ENCODE peak calls at places on chromosomes 16 and 17, in four cellular contexts. W is hepatocyte, K is brain microvascular endothelial cell, U is right atrium auricular region. T is an unnamed sample.

GRCh38 chr17:56121661-56122060 is 31.6 kb upstream of the ANKFN1 start:
- DNase-seq in W (no peak), K (no peak), U (no peak), T (no peak)

GRCh38 chr17:15264542-15264941 is 584 bp downstream of the PMP22 start:
- DNase-seq in W (no peak), K (no peak), U (no peak), T (no peak)

GRCh38 chr17:49576121-49576905 is 642 bp downstream of the NXPH3 start:
- DNase-seq in W (peak; percentile 68), K (no peak), U (no peak), T (no peak)

GRCh38 chr17:55496094-55496881 is 15.0 kb downstream of the SMIM36 start:
- DNase-seq in W (peak; percentile 54), K (peak; percentile 31), U (no peak), T (peak; percentile 4)

GRCh38 chr17:61208301-61209098 is 191.1 kb upstream of the TBX2 start:
- DNase-seq in W (peak; percentile 26), K (peak; percentile 1), U (no peak), T (peak; percentile 47)

GRCh38 chr17:13460646-13461045 is 141.1 kb downstream of the HS3ST3A1 start:
- DNase-seq in W (no peak), K (no peak), U (no peak), T (no peak)

GRCh38 chr16:85995591-85996461 is 96.9 kb downstream of the IRF8 start:
- DNase-seq in W (peak; percentile 35), K (no peak), U (no peak), T (no peak)

GRCh38 chr17:28527859-28528258 is 21.7 kb downstream of the FOXN1 start:
- DNase-seq in W (no peak), K (no peak), U (no peak), T (no peak)

GRCh38 chr17:79915850-79916430 is 76.7 kb upstream of the CBX4 start:
- DNase-seq in W (peak; percentile 91), K (no peak), U (no peak), T (no peak)

GRCh38 chr16:26070595-26071170 is 378.9 kb downstream of the HS3ST4 start:
- DNase-seq in W (peak; percentile 11), K (no peak), U (no peak), T (no peak)

GRCh38 chr16:71846443-71846842 is 667 bp downstream of the ATXN1L start:
- DNase-seq in W (peak; percentile 46), K (peak; percentile 2), U (no peak), T (no peak)

GRCh38 chr16:16045311-16045710 is 95.9 kb downstream of the ABCC1 start:
- DNase-seq in W (no peak), K (no peak), U (no peak), T (no peak)

GRCh38 chr17:80862341-80862969 is 129.2 kb upstream of the CHMP6 start:
- DNase-seq in W (no peak), K (no peak), U (no peak), T (no peak)

GRCh38 chr16:79061199-79061598 is 539.3 kb downstream of the MAF start:
- DNase-seq in W (no peak), K (no peak), U (no peak), T (no peak)

GRCh38 chr16:71712501-71712900 is 12.0 kb downstream of the PHLPP2 start:
- DNase-seq in W (no peak), K (no peak), U (no peak), T (no peak)

DNA sequence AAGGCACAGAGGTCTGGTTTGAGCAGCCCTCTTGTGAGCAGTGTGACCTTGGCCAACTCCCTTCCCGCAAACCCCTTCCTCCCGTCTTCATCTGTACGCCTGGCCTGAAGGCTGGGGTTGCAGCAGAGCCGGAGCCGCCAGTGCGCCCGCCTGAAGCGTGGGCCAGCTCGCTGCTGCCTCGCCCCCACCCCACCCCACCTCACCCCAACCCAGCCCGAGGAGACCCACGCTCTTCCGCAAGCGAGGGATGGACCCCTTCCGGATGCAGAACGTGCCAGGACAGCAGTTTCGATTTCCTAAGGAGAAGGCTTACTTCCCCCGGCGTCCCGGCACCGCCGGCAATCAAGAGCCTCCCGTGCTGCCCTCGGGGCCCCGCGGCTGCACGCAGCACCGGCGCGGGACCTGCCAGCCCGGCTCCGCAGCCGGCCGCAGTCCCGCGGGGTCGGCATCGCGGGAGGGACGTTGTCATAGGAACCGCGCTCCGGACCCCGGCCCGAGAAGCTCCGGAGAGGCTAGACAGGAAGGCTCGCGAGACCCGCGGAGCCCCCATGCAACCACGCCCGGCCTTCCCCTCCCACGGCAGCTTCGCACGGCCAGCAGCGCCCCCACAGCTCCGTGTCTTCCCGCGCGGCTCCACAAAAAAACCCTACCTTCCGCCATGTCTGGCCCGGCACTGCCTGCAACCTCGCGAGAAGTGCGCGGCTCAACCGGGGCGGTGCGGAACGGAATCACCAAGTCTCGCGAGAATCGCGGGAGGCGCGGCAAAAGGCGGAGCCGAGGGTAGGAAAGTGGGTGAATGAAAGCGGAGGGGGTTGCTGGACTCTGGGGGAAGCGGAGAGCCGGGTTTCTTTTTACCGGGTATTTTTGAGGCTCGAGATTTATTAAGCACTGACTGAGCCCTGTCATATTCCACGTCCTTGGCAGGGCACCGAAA is at the start of gene ANKFY1:
- DNase-seq in W (peak; percentile 97), K (peak; percentile 92), U (peak; percentile 94), T (peak; percentile 85)
- TF ChIP-seq CTCF in W (peak; percentile 35), K (peak; percentile 22), U (peak; percentile 23), T (peak; percentile 9)

GRCh38 chr16:1705688-1706385 is at the start of gene MAPK8IP3:
- DNase-seq in W (peak; percentile 96), K (peak; percentile 77), U (peak; percentile 92), T (peak; percentile 47)
- TF ChIP-seq CTCF in W (peak; percentile 82), K (peak; percentile 53), U (peak; percentile 94), T (peak; percentile 62)

GRCh38 chr16:8178271-8178670 is 412.0 kb downstream of the TMEM114 start:
- DNase-seq in W (no peak), K (no peak), U (no peak), T (no peak)

GRCh38 chr16:8167436-8167835 is 422.9 kb downstream of the TMEM114 start:
- DNase-seq in W (no peak), K (no peak), U (no peak), T (no peak)

GRCh38 chr16:8168016-8168415 is 422.3 kb downstream of the TMEM114 start:
- DNase-seq in W (no peak), K (no peak), U (no peak), T (no peak)

GRCh38 chr16:8173111-8173644 is 417.1 kb downstream of the TMEM114 start:
- DNase-seq in W (peak; percentile 91), K (peak; percentile 36), U (no peak), T (no peak)
- TF ChIP-seq CTCF in W (peak; percentile 94), K (peak; percentile 67), U (peak; percentile 85), T (peak; percentile 32)

DNA sequence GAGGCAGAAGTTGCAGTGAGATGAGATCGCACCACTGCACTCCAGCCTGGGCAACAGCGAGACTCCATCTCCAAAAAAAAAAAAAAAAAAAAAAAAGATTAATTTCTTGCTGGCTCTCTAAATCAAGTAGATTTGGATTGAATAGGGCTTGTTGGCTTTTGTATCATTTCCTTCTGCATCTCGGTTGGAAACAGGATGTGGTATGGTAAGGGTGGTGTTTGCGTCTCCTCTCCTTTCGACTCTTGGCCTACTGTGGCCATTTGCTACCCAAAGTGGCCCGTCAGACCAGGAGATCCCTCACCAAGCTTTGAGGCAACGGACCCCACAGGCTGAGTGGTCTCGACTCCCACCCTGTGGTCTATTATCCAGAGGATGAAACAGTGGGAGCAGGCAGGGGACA is 168.0 kb upstream of the IRX3 start:
- DNase-seq in W (no peak), K (no peak), U (no peak), T (no peak)
- TF ChIP-seq CTCF in W (no peak), K (no peak), U (no peak), T (no peak)

DNA sequence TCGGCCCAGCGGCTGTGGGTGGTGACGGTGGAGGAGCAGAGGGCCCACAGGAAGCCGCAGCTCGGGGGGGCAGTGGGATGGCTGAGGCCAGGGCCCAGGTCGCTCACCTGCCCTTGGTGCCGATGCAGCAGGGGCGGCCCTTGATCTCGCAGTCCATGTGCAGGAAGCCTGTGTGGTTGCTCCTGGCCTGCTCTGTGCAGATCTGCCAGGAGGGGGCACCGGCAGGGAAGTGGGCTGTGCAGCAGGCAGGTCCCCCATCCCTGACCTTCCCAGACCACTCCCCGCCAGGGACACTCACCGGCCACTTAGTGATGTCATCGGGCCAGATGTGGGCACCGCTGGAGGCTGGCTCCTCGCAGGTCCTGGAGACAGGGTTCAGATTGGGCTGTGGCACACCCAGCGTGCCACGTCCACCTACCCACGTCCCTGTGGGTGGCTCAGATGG is 6.2 kb downstream of the AANAT start:
- DNase-seq in W (no peak), K (no peak), U (no peak), T (no peak)
- TF ChIP-seq CTCF in W (peak; percentile 16), K (peak; percentile 64), U (peak; percentile 18), T (peak; percentile 42)

GRCh38 chr17:40190197-40191021 is 13.1 kb downstream of the RAPGEFL1 start:
- DNase-seq in W (no peak), K (no peak), U (no peak), T (no peak)

GRCh38 chr17:40188694-40189093 is 11.4 kb downstream of the RAPGEFL1 start:
- DNase-seq in W (no peak), K (no peak), U (no peak), T (no peak)

GRCh38 chr17:40192961-40193360 is 15.7 kb downstream of the RAPGEFL1 start:
- DNase-seq in W (no peak), K (no peak), U (no peak), T (no peak)

GRCh38 chr17:40194821-40195220 is 17.6 kb downstream of the RAPGEFL1 start:
- DNase-seq in W (no peak), K (no peak), U (no peak), T (no peak)

DNA sequence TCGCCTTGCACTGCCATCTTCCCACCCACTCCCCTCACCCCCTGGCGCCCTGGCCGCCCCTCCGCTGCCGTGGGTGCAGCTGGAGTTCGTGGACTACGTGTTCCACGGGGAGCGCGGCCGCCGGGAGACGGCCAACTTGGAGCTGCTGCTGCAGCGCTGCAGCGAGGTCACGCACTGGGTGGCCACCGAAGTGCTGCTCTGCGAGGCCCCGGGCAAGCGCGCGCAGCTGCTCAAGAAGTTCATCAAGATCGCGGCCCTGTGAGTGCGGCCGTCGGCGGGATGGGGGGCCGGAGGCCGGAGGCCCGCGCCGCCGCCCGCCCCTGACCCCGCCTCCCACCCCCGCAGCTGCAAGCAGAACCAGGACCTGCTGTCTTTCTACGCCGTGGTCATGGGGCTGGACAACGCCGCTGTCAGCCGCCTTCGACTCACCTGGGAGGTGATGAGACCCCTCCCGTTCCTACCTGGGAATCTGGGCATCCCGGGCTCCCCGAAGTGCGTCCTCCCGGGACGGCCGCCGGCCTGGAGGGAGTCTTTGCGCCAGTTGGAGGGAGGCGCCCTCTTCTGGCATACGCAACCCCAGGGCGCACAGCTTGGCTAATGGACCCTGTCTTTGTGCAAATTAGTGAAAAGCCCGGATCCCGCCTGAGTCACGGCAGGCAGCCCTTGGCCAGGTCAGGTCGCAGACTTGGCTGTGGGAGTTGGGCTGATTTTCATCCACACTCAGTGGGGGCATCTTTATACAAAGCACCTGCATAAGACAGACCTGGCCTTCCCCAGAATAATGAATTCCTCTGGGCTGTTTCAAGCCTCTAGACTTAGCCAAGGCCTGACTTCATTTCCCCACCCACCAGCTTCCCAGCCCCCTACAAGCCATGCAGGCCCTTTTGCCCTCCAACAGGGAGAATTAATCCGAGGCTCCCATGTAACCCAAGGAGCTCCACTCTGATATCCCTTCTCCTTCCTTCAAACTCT is 14.3 kb downstream of the RAPGEFL1 start:
- DNase-seq in W (peak; percentile 85), K (peak; percentile 68), U (peak; percentile 87), T (no peak)
- TF ChIP-seq CTCF in W (peak; percentile 83), K (peak; percentile 90), U (peak; percentile 87), T (peak; percentile 76)

GRCh38 chr16:80369559-80369958 is 171.2 kb upstream of the DYNLRB2 start:
- DNase-seq in W (peak; percentile 74), K (peak; percentile 61), U (peak; percentile 63), T (peak; percentile 38)
- TF ChIP-seq CTCF in W (peak; percentile 75), K (peak; percentile 85), U (peak; percentile 60), T (peak; percentile 85)

GRCh38 chr16:48562475-48562874 is 47.5 kb downstream of the N4BP1 start:
- DNase-seq in W (no peak), K (no peak), U (no peak), T (no peak)
- TF ChIP-seq CTCF in W (no peak), K (no peak), U (no peak), T (no peak)

GRCh38 chr16:49856741-49857330 is 924 bp upstream of the ZNF423 start:
- DNase-seq in W (peak; percentile 93), K (peak; percentile 81), U (peak; percentile 80), T (peak; percentile 6)
- TF ChIP-seq CTCF in W (peak; percentile 57), K (peak; percentile 51), U (no peak), T (peak; percentile 34)

T was measured in AG04450.